ENCODE peak calls at places on chromosomes 6 and 20, in six cellular contexts. H is heart right ventricle; L is fibroblast of the conjunctiva; K is fibroblast of lung; W is left lung; F is stimulated activated CD4-positive, alpha-beta T cell treated with anti-CD3 and anti-CD28 coated beads, TNF-alpha, amount 100 ng/mL, for 4 hours. E is an unnamed sample.

GRCh38 chr6:163645560-163645959 is 231.0 kb downstream of the QKI start:
- DNase-seq in H (no peak), L (no peak), K (peak; percentile 21), W (no peak), F (no peak), E (no peak)

GRCh38 chr6:108650781-108651180 is 90.1 kb downstream of the FOXO3 start:
- DNase-seq in H (no peak), L (no peak), K (peak; percentile 80), W (no peak), F (no peak), E (no peak)

GRCh38 chr6:19311786-19312185 is 525.4 kb upstream of the ID4 start:
- DNase-seq in H (no peak), L (no peak), K (no peak), W (no peak), F (no peak), E (no peak)

GRCh38 chr20:6466065-6466810 is 301.2 kb upstream of the BMP2 start:
- DNase-seq in H (no peak), L (no peak), K (peak; percentile 35), W (no peak), F (no peak), E (no peak)

GRCh38 chr20:25282034-25282781 is 34.3 kb downstream of the PYGB start:
- DNase-seq in H (no peak), L (no peak), K (no peak), W (peak; percentile 66), F (no peak), E (no peak)

GRCh38 chr6:152634773-152635172 is 2.4 kb downstream of the SYNE1 start:
- DNase-seq in H (no peak), L (no peak), K (no peak), W (peak; percentile 73), F (no peak), E (no peak)

GRCh38 chr6:293185-294174 is 1.2 kb downstream of the DUSP22 start:
- DNase-seq in H (peak; percentile 40), L (no peak), K (peak; percentile 44), W (peak; percentile 81), F (peak; percentile 30), E (no peak)

GRCh38 chr6:106181664-106182418 is 95.7 kb downstream of the PRDM1 start:
- DNase-seq in H (no peak), L (peak; percentile 47), K (peak; percentile 90), W (no peak), F (no peak), E (no peak)

GRCh38 chr6:83430606-83431544 is at the start of gene ME1:
- DNase-seq in H (peak; percentile 80), L (peak; percentile 75), K (peak; percentile 80), W (peak; percentile 94), F (peak; percentile 15), E (no peak)

GRCh38 chr6:45816674-45817297 is 198.9 kb downstream of the CLIC5 start:
- DNase-seq in H (no peak), L (no peak), K (no peak), W (no peak), F (no peak), E (no peak)

GRCh38 chr20:35615667-35616464 is at the start of gene SPAG4:
- DNase-seq in H (peak; percentile 100), L (peak; percentile 99), K (peak; percentile 73), W (peak; percentile 100), F (peak; percentile 100), E (peak; percentile 100)

GRCh38 chr20:57667385-57667784 is 42.4 kb downstream of the PMEPA1 start:
- DNase-seq in H (no peak), L (no peak), K (no peak), W (peak; percentile 65), F (no peak), E (no peak)

E was measured in stimulated activated CD8-positive, alpha-beta memory T cell treated with anti-CD3 and anti-CD28 coated beads, Interleukin-7, amount 100 ng/mL, for 24 hours.